ENCODE peak calls at places on chromosomes 2 and 18, in ten cellular contexts. One of them, this sample, is unnamed.

GRCh38 chr18:79698668-79699335 is 19.2 kb downstream of the CTDP1 start:
- DNase-seq in NCI-H1436 treated with DMSO at 0.1 percent for 48 hours: no peak
- DNase-seq in germinal center: no peak
- DNase-seq in myocyte: peak; percentile 86
- DNase-seq in fibroblast of the aortic adventitia: no peak
- DNase-seq in Kasumi-1: no peak
- DNase-seq in dermis blood vessel endothelial cell: no peak
- DNase-seq in MG63: no peak
- DNase-seq in T follicular helper cell: no peak
- DNase-seq in naive thymus-derived CD4-positive, alpha-beta T cell: no peak
- DNase-seq in this sample: peak; percentile 13

GRCh38 chr2:227414846-227415245 is 27.1 kb upstream of the SCYGR1 start:
- DNase-seq in Kasumi-1: no peak
- DNase-seq in MG63: peak; percentile 23
- DNase-seq in NCI-H1436 treated with DMSO at 0.1 percent for 48 hours: no peak
- DNase-seq in naive thymus-derived CD4-positive, alpha-beta T cell: no peak
- DNase-seq in dermis blood vessel endothelial cell: no peak
- DNase-seq in germinal center: no peak
- DNase-seq in T follicular helper cell: no peak
- DNase-seq in fibroblast of the aortic adventitia: peak; percentile 68
- DNase-seq in myocyte: peak; percentile 81
- DNase-seq in this sample: peak; percentile 65

GRCh38 chr2:129805889-129806288 is 173.6 kb upstream of the RAB6C start:
- DNase-seq in naive thymus-derived CD4-positive, alpha-beta T cell: no peak
- DNase-seq in myocyte: no peak
- DNase-seq in germinal center: no peak
- DNase-seq in Kasumi-1: no peak
- DNase-seq in MG63: no peak
- DNase-seq in fibroblast of the aortic adventitia: no peak
- DNase-seq in NCI-H1436 treated with DMSO at 0.1 percent for 48 hours: no peak
- DNase-seq in dermis blood vessel endothelial cell: no peak
- DNase-seq in T follicular helper cell: no peak
- DNase-seq in this sample: no peak

GRCh38 chr2:46195819-46196218 is 101.4 kb upstream of the EPAS1 start:
- DNase-seq in myocyte: no peak
- DNase-seq in Kasumi-1: no peak
- DNase-seq in germinal center: no peak
- DNase-seq in T follicular helper cell: no peak
- DNase-seq in naive thymus-derived CD4-positive, alpha-beta T cell: no peak
- DNase-seq in MG63: no peak
- DNase-seq in NCI-H1436 treated with DMSO at 0.1 percent for 48 hours: no peak
- DNase-seq in fibroblast of the aortic adventitia: no peak
- DNase-seq in dermis blood vessel endothelial cell: no peak
- DNase-seq in this sample: no peak

GRCh38 chr2:9473985-9474360 is 378 bp upstream of the IAH1 start:
- DNase-seq in myocyte: no peak
- DNase-seq in naive thymus-derived CD4-positive, alpha-beta T cell: peak; percentile 78
- DNase-seq in dermis blood vessel endothelial cell: peak; percentile 35
- DNase-seq in Kasumi-1: no peak
- DNase-seq in NCI-H1436 treated with DMSO at 0.1 percent for 48 hours: no peak
- DNase-seq in germinal center: peak; percentile 62
- DNase-seq in T follicular helper cell: peak; percentile 61
- DNase-seq in MG63: no peak
- DNase-seq in fibroblast of the aortic adventitia: peak; percentile 32
- DNase-seq in this sample: peak; percentile 58

GRCh38 chr2:98985905-98986666 is 50.1 kb upstream of the CRACDL start:
- DNase-seq in fibroblast of the aortic adventitia: no peak
- DNase-seq in dermis blood vessel endothelial cell: peak; percentile 50
- DNase-seq in T follicular helper cell: no peak
- DNase-seq in germinal center: no peak
- DNase-seq in myocyte: no peak
- DNase-seq in MG63: no peak
- DNase-seq in naive thymus-derived CD4-positive, alpha-beta T cell: no peak
- DNase-seq in Kasumi-1: peak; percentile 43
- DNase-seq in NCI-H1436 treated with DMSO at 0.1 percent for 48 hours: no peak
- DNase-seq in this sample: no peak

GRCh38 chr2:68200157-68200787 is 42.6 kb downstream of the PNO1 start:
- DNase-seq in fibroblast of the aortic adventitia: no peak
- DNase-seq in T follicular helper cell: no peak
- DNase-seq in myocyte: no peak
- DNase-seq in dermis blood vessel endothelial cell: no peak
- DNase-seq in Kasumi-1: no peak
- DNase-seq in NCI-H1436 treated with DMSO at 0.1 percent for 48 hours: no peak
- DNase-seq in naive thymus-derived CD4-positive, alpha-beta T cell: no peak
- DNase-seq in germinal center: no peak
- DNase-seq in MG63: no peak
- DNase-seq in this sample: no peak

GRCh38 chr2:211351998-211352397 is 795.6 kb downstream of the CPS1 start:
- DNase-seq in fibroblast of the aortic adventitia: no peak
- DNase-seq in dermis blood vessel endothelial cell: no peak
- DNase-seq in naive thymus-derived CD4-positive, alpha-beta T cell: no peak
- DNase-seq in NCI-H1436 treated with DMSO at 0.1 percent for 48 hours: peak; percentile 14
- DNase-seq in Kasumi-1: no peak
- DNase-seq in myocyte: peak; percentile 62
- DNase-seq in germinal center: no peak
- DNase-seq in T follicular helper cell: no peak
- DNase-seq in MG63: peak; percentile 26
- DNase-seq in this sample: no peak

GRCh38 chr2:187500585-187501359 is 52.7 kb upstream of the CALCRL start:
- DNase-seq in naive thymus-derived CD4-positive, alpha-beta T cell: no peak
- DNase-seq in NCI-H1436 treated with DMSO at 0.1 percent for 48 hours: no peak
- DNase-seq in MG63: peak; percentile 30
- DNase-seq in germinal center: no peak
- DNase-seq in fibroblast of the aortic adventitia: peak; percentile 82
- DNase-seq in T follicular helper cell: no peak
- DNase-seq in dermis blood vessel endothelial cell: peak; percentile 50
- DNase-seq in Kasumi-1: peak; percentile 83
- DNase-seq in myocyte: peak; percentile 64
- DNase-seq in this sample: peak; percentile 80

GRCh38 chr2:240903191-240904060 is 2.7 kb upstream of the CROCC2 start:
- DNase-seq in fibroblast of the aortic adventitia: no peak
- DNase-seq in MG63: no peak
- DNase-seq in dermis blood vessel endothelial cell: no peak
- DNase-seq in myocyte: no peak
- DNase-seq in Kasumi-1: no peak
- DNase-seq in naive thymus-derived CD4-positive, alpha-beta T cell: no peak
- DNase-seq in T follicular helper cell: no peak
- DNase-seq in NCI-H1436 treated with DMSO at 0.1 percent for 48 hours: no peak
- DNase-seq in germinal center: no peak
- DNase-seq in this sample: no peak

GRCh38 chr2:29105375-29105774 is 9.8 kb upstream of the CLIP4 start:
- DNase-seq in germinal center: no peak
- DNase-seq in dermis blood vessel endothelial cell: no peak
- DNase-seq in T follicular helper cell: no peak
- DNase-seq in MG63: no peak
- DNase-seq in NCI-H1436 treated with DMSO at 0.1 percent for 48 hours: no peak
- DNase-seq in fibroblast of the aortic adventitia: no peak
- DNase-seq in Kasumi-1: no peak
- DNase-seq in naive thymus-derived CD4-positive, alpha-beta T cell: no peak
- DNase-seq in myocyte: no peak
- DNase-seq in this sample: no peak

GRCh38 chr18:13291299-13291698 is 72.7 kb downstream of the LDLRAD4 start:
- DNase-seq in germinal center: no peak
- DNase-seq in MG63: no peak
- DNase-seq in Kasumi-1: no peak
- DNase-seq in T follicular helper cell: no peak
- DNase-seq in fibroblast of the aortic adventitia: no peak
- DNase-seq in NCI-H1436 treated with DMSO at 0.1 percent for 48 hours: no peak
- DNase-seq in dermis blood vessel endothelial cell: no peak
- DNase-seq in myocyte: no peak
- DNase-seq in naive thymus-derived CD4-positive, alpha-beta T cell: no peak
- DNase-seq in this sample: no peak

GRCh38 chr18:76686737-76687231 is 135.6 kb upstream of the ZNF236 start:
- DNase-seq in T follicular helper cell: no peak
- DNase-seq in NCI-H1436 treated with DMSO at 0.1 percent for 48 hours: no peak
- DNase-seq in dermis blood vessel endothelial cell: peak; percentile 72
- DNase-seq in MG63: peak; percentile 25
- DNase-seq in myocyte: peak; percentile 57
- DNase-seq in naive thymus-derived CD4-positive, alpha-beta T cell: peak; percentile 23
- DNase-seq in germinal center: no peak
- DNase-seq in Kasumi-1: peak; percentile 80
- DNase-seq in fibroblast of the aortic adventitia: peak; percentile 89
- DNase-seq in this sample: peak; percentile 78

GRCh38 chr18:72941001-72941400 is 73.2 kb upstream of the NETO1 start:
- DNase-seq in MG63: no peak
- DNase-seq in NCI-H1436 treated with DMSO at 0.1 percent for 48 hours: peak; percentile 34
- DNase-seq in T follicular helper cell: no peak
- DNase-seq in myocyte: no peak
- DNase-seq in germinal center: no peak
- DNase-seq in naive thymus-derived CD4-positive, alpha-beta T cell: no peak
- DNase-seq in Kasumi-1: no peak
- DNase-seq in dermis blood vessel endothelial cell: no peak
- DNase-seq in fibroblast of the aortic adventitia: no peak
- DNase-seq in this sample: no peak

GRCh38 chr2:174607989-174608865 is 10.6 kb upstream of the WIPF1 start:
- DNase-seq in dermis blood vessel endothelial cell: no peak
- DNase-seq in myocyte: no peak
- DNase-seq in MG63: no peak
- DNase-seq in NCI-H1436 treated with DMSO at 0.1 percent for 48 hours: no peak
- DNase-seq in germinal center: peak; percentile 38
- DNase-seq in naive thymus-derived CD4-positive, alpha-beta T cell: peak; percentile 45
- DNase-seq in fibroblast of the aortic adventitia: no peak
- DNase-seq in Kasumi-1: no peak
- DNase-seq in T follicular helper cell: peak; percentile 31
- DNase-seq in this sample: peak; percentile 30

GRCh38 chr2:200796561-200796960 is 15.1 kb upstream of the BZW1 start:
- DNase-seq in NCI-H1436 treated with DMSO at 0.1 percent for 48 hours: no peak
- DNase-seq in dermis blood vessel endothelial cell: no peak
- DNase-seq in fibroblast of the aortic adventitia: no peak
- DNase-seq in T follicular helper cell: no peak
- DNase-seq in germinal center: no peak
- DNase-seq in MG63: no peak
- DNase-seq in myocyte: no peak
- DNase-seq in Kasumi-1: no peak
- DNase-seq in naive thymus-derived CD4-positive, alpha-beta T cell: no peak
- DNase-seq in this sample: no peak

GRCh38 chr2:156115338-156115737 is 217.2 kb downstream of the NR4A2 start:
- DNase-seq in fibroblast of the aortic adventitia: peak; percentile 73
- DNase-seq in naive thymus-derived CD4-positive, alpha-beta T cell: no peak
- DNase-seq in Kasumi-1: no peak
- DNase-seq in germinal center: no peak
- DNase-seq in dermis blood vessel endothelial cell: no peak
- DNase-seq in myocyte: no peak
- DNase-seq in NCI-H1436 treated with DMSO at 0.1 percent for 48 hours: no peak
- DNase-seq in MG63: no peak
- DNase-seq in T follicular helper cell: no peak
- DNase-seq in this sample: peak; percentile 63

GRCh38 chr2:42102606-42103450 is 55.0 kb downstream of the PKDCC start:
- DNase-seq in fibroblast of the aortic adventitia: no peak
- DNase-seq in germinal center: no peak
- DNase-seq in NCI-H1436 treated with DMSO at 0.1 percent for 48 hours: no peak
- DNase-seq in MG63: no peak
- DNase-seq in T follicular helper cell: no peak
- DNase-seq in Kasumi-1: no peak
- DNase-seq in dermis blood vessel endothelial cell: peak; percentile 38
- DNase-seq in naive thymus-derived CD4-positive, alpha-beta T cell: peak; percentile 39
- DNase-seq in myocyte: no peak
- DNase-seq in this sample: no peak

GRCh38 chr18:45107425-45107824 is 426.7 kb downstream of the SETBP1 start:
- DNase-seq in T follicular helper cell: no peak
- DNase-seq in MG63: peak; percentile 18
- DNase-seq in germinal center: no peak
- DNase-seq in Kasumi-1: no peak
- DNase-seq in naive thymus-derived CD4-positive, alpha-beta T cell: no peak
- DNase-seq in myocyte: peak; percentile 8
- DNase-seq in fibroblast of the aortic adventitia: peak; percentile 87
- DNase-seq in NCI-H1436 treated with DMSO at 0.1 percent for 48 hours: no peak
- DNase-seq in dermis blood vessel endothelial cell: no peak
- DNase-seq in this sample: peak; percentile 95

GRCh38 chr18:8701546-8702118 is 3.7 kb upstream of the MTCL1 start:
- DNase-seq in T follicular helper cell: no peak
- DNase-seq in naive thymus-derived CD4-positive, alpha-beta T cell: no peak
- DNase-seq in dermis blood vessel endothelial cell: peak; percentile 21
- DNase-seq in myocyte: peak; percentile 34
- DNase-seq in NCI-H1436 treated with DMSO at 0.1 percent for 48 hours: no peak
- DNase-seq in Kasumi-1: no peak
- DNase-seq in germinal center: no peak
- DNase-seq in fibroblast of the aortic adventitia: peak; percentile 87
- DNase-seq in MG63: peak; percentile 55
- DNase-seq in this sample: peak; percentile 92

GRCh38 chr18:62957885-62958472 is 242.6 kb downstream of the PHLPP1 start:
- DNase-seq in T follicular helper cell: no peak
- DNase-seq in Kasumi-1: peak; percentile 29
- DNase-seq in dermis blood vessel endothelial cell: peak; percentile 79
- DNase-seq in NCI-H1436 treated with DMSO at 0.1 percent for 48 hours: no peak
- DNase-seq in naive thymus-derived CD4-positive, alpha-beta T cell: peak; percentile 36
- DNase-seq in myocyte: peak; percentile 39
- DNase-seq in MG63: peak; percentile 15
- DNase-seq in fibroblast of the aortic adventitia: peak; percentile 56
- DNase-seq in germinal center: no peak
- DNase-seq in this sample: peak; percentile 51

GRCh38 chr18:68172842-68173549 is 541.9 kb downstream of the TMX3 start:
- DNase-seq in MG63: no peak
- DNase-seq in dermis blood vessel endothelial cell: no peak
- DNase-seq in T follicular helper cell: no peak
- DNase-seq in Kasumi-1: no peak
- DNase-seq in myocyte: no peak
- DNase-seq in germinal center: no peak
- DNase-seq in naive thymus-derived CD4-positive, alpha-beta T cell: no peak
- DNase-seq in NCI-H1436 treated with DMSO at 0.1 percent for 48 hours: no peak
- DNase-seq in fibroblast of the aortic adventitia: no peak
- DNase-seq in this sample: no peak

GRCh38 chr2:150621800-150622199 is 134.3 kb upstream of the RND3 start:
- DNase-seq in myocyte: peak; percentile 66
- DNase-seq in T follicular helper cell: no peak
- DNase-seq in MG63: peak; percentile 66
- DNase-seq in fibroblast of the aortic adventitia: peak; percentile 82
- DNase-seq in Kasumi-1: no peak
- DNase-seq in dermis blood vessel endothelial cell: peak; percentile 58
- DNase-seq in germinal center: no peak
- DNase-seq in NCI-H1436 treated with DMSO at 0.1 percent for 48 hours: no peak
- DNase-seq in naive thymus-derived CD4-positive, alpha-beta T cell: no peak
- DNase-seq in this sample: peak; percentile 96

GRCh38 chr2:38075436-38076249 is at the start of gene CYP1B1:
- DNase-seq in dermis blood vessel endothelial cell: peak; percentile 4
- DNase-seq in Kasumi-1: no peak
- DNase-seq in myocyte: peak; percentile 44
- DNase-seq in T follicular helper cell: no peak
- DNase-seq in MG63: no peak
- DNase-seq in germinal center: no peak
- DNase-seq in NCI-H1436 treated with DMSO at 0.1 percent for 48 hours: no peak
- DNase-seq in fibroblast of the aortic adventitia: no peak
- DNase-seq in naive thymus-derived CD4-positive, alpha-beta T cell: no peak
- DNase-seq in this sample: peak; percentile 61

GRCh38 chr18:34592961-34593382 is 117.1 kb upstream of the DTNA start:
- DNase-seq in T follicular helper cell: no peak
- DNase-seq in dermis blood vessel endothelial cell: peak; percentile 64
- DNase-seq in germinal center: no peak
- DNase-seq in naive thymus-derived CD4-positive, alpha-beta T cell: no peak
- DNase-seq in NCI-H1436 treated with DMSO at 0.1 percent for 48 hours: no peak
- DNase-seq in Kasumi-1: no peak
- DNase-seq in fibroblast of the aortic adventitia: peak; percentile 73
- DNase-seq in MG63: peak; percentile 56
- DNase-seq in myocyte: peak; percentile 90
- DNase-seq in this sample: peak; percentile 76

GRCh38 chr2:240351088-240351741 is 84.2 kb upstream of the GPC1 start:
- DNase-seq in naive thymus-derived CD4-positive, alpha-beta T cell: no peak
- DNase-seq in NCI-H1436 treated with DMSO at 0.1 percent for 48 hours: no peak
- DNase-seq in germinal center: no peak
- DNase-seq in dermis blood vessel endothelial cell: no peak
- DNase-seq in MG63: no peak
- DNase-seq in T follicular helper cell: no peak
- DNase-seq in fibroblast of the aortic adventitia: peak; percentile 17
- DNase-seq in Kasumi-1: no peak
- DNase-seq in myocyte: no peak
- DNase-seq in this sample: peak; percentile 34

GRCh38 chr2:225074919-225075681 is 32.8 kb upstream of the DOCK10 start:
- DNase-seq in naive thymus-derived CD4-positive, alpha-beta T cell: no peak
- DNase-seq in MG63: no peak
- DNase-seq in T follicular helper cell: no peak
- DNase-seq in germinal center: no peak
- DNase-seq in Kasumi-1: no peak
- DNase-seq in NCI-H1436 treated with DMSO at 0.1 percent for 48 hours: no peak
- DNase-seq in dermis blood vessel endothelial cell: no peak
- DNase-seq in fibroblast of the aortic adventitia: no peak
- DNase-seq in myocyte: no peak
- DNase-seq in this sample: peak; percentile 61

GRCh38 chr2:28276076-28276618 is 116.5 kb upstream of the FOSL2 start:
- DNase-seq in NCI-H1436 treated with DMSO at 0.1 percent for 48 hours: peak; percentile 51
- DNase-seq in myocyte: peak; percentile 74
- DNase-seq in T follicular helper cell: no peak
- DNase-seq in fibroblast of the aortic adventitia: peak; percentile 97
- DNase-seq in naive thymus-derived CD4-positive, alpha-beta T cell: no peak
- DNase-seq in Kasumi-1: no peak
- DNase-seq in MG63: peak; percentile 69
- DNase-seq in dermis blood vessel endothelial cell: peak; percentile 95
- DNase-seq in germinal center: no peak
- DNase-seq in this sample: peak; percentile 98